ENCODE peak calls at places on chromosomes 6 and 20, in six cellular contexts. J is B cell, B is sigmoid colon, Q is IMR-90, T is HCT116, U is pancreas. M is an unnamed sample.

GRCh38 chr20:63659370-63659769 is 1.3 kb downstream of the RTEL1 start:
- DNase-seq in J (no peak), B (peak), Q (no peak), T (no peak), U (no peak), M (no peak)

GRCh38 chr6:127737009-127737486 is 160.1 kb downstream of the C6orf58 start:
- DNase-seq in J (peak), B (no peak), Q (peak), T (peak), U (peak), M (no peak)

GRCh38 chr6:149990672-149991402 is 27.1 kb downstream of the ULBP1 start:
- DNase-seq in J (peak), B (no peak), Q (no peak), T (no peak), U (peak), M (no peak)

GRCh38 chr6:24385536-24386269 is 17.0 kb upstream of the MRS2 start:
- DNase-seq in J (no peak), B (no peak), Q (no peak), T (no peak), U (no peak), M (no peak)

GRCh38 chr6:17289491-17290106 is 8.4 kb downstream of the RBM24 start:
- DNase-seq in J (no peak), B (peak), Q (peak), T (no peak), U (peak), M (no peak)

GRCh38 chr20:50932016-50932338 is 740 bp upstream of the ADNP start:
- DNase-seq in J (no peak), B (no peak), Q (no peak), T (no peak), U (no peak), M (no peak)

GRCh38 chr6:143652840-143653239 is 24.9 kb upstream of the PHACTR2 start:
- DNase-seq in J (no peak), B (no peak), Q (no peak), T (no peak), U (no peak), M (no peak)

GRCh38 chr6:169961772-169962561 is 210.5 kb downstream of the ERMARD start:
- DNase-seq in J (peak), B (peak), Q (no peak), T (no peak), U (peak), M (peak)

GRCh38 chr20:4829494-4830211 is 107.9 kb downstream of the PRND start:
- DNase-seq in J (no peak), B (peak), Q (no peak), T (no peak), U (no peak), M (no peak)

GRCh38 chr6:159074120-159074684 is 29.4 kb upstream of the TAGAP start:
- DNase-seq in J (no peak), B (no peak), Q (peak), T (peak), U (no peak), M (no peak)

GRCh38 chr20:48295445-48295903 is 510.2 kb upstream of the SULF2 start:
- DNase-seq in J (no peak), B (no peak), Q (peak), T (peak), U (peak), M (no peak)
- TF ChIP-seq CTCF in J (no peak), B (no peak), Q (peak), T (peak), U (no peak), M (no peak)

GRCh38 chr6:107869871-107870270 is 45.8 kb upstream of the SCML4 start:
- DNase-seq in J (no peak), B (no peak), Q (no peak), T (no peak), U (no peak), M (no peak)

GRCh38 chr6:107864235-107864970 is 40.3 kb upstream of the SCML4 start:
- DNase-seq in J (no peak), B (no peak), Q (no peak), T (no peak), U (no peak), M (no peak)

GRCh38 chr6:107866606-107867301 is 42.6 kb upstream of the SCML4 start:
- DNase-seq in J (peak), B (no peak), Q (peak), T (peak), U (no peak), M (no peak)

GRCh38 chr6:107868867-107869611 is 44.9 kb upstream of the SCML4 start:
- DNase-seq in J (no peak), B (no peak), Q (no peak), T (no peak), U (no peak), M (no peak)

DNA sequence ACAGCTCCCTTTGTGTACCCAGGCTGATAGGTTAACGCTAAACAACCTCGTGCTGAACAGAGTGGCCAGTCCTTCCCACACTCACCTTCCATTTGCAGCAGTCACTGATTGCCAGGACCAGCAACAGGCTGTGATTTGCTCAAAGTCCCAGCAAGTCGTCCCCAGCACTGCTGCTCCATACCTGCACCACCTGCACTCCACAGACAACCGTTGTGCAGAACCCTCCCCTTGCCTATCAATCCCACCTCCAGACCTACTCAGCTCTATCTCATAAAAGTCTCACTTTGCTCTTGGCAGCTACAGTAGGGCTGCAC is 43.1 kb upstream of the SCML4 start:
- DNase-seq in J (no peak), B (no peak), Q (no peak), T (no peak), U (no peak), M (no peak)
- TF ChIP-seq CTCF in J (peak), B (no peak), Q (no peak), T (no peak), U (no peak), M (no peak)

DNA sequence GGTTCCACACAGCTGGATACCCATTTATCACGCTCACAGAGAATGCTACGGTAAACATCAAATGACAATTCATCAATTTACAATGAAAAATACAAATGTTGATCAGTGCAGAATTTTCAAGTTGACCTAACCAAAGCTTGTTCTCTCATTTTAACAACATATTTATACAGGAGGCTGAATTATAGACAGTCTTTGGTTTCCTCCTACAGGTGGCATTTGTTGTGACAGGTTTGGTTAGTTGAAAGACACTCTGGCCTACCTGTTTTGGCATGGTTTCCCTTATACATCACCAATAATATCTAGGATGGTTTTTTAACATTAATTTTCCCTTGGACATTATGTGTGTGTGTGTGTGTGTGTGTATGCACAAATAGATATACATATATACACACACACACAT is 642.5 kb upstream of the MMS22L start:
- DNase-seq in J (no peak), B (no peak), Q (no peak), T (no peak), U (no peak), M (no peak)
- TF ChIP-seq CTCF in J (no peak), B (no peak), Q (no peak), T (peak), U (no peak), M (no peak)

GRCh38 chr6:30311101-30311500 is 15.6 kb upstream of the TRIM39 start:
- DNase-seq in J (no peak), B (no peak), Q (no peak), T (no peak), U (no peak), M (no peak)
- TF ChIP-seq CTCF in J (no peak), B (no peak), Q (no peak), T (no peak), U (no peak), M (no peak)

GRCh38 chr6:111804627-111805235 is 68.5 kb downstream of the FYN start:
- DNase-seq in J (no peak), B (no peak), Q (peak), T (no peak), U (no peak), M (peak)
- TF ChIP-seq CTCF in J (no peak), B (no peak), Q (peak), T (no peak), U (no peak), M (no peak)

DNA sequence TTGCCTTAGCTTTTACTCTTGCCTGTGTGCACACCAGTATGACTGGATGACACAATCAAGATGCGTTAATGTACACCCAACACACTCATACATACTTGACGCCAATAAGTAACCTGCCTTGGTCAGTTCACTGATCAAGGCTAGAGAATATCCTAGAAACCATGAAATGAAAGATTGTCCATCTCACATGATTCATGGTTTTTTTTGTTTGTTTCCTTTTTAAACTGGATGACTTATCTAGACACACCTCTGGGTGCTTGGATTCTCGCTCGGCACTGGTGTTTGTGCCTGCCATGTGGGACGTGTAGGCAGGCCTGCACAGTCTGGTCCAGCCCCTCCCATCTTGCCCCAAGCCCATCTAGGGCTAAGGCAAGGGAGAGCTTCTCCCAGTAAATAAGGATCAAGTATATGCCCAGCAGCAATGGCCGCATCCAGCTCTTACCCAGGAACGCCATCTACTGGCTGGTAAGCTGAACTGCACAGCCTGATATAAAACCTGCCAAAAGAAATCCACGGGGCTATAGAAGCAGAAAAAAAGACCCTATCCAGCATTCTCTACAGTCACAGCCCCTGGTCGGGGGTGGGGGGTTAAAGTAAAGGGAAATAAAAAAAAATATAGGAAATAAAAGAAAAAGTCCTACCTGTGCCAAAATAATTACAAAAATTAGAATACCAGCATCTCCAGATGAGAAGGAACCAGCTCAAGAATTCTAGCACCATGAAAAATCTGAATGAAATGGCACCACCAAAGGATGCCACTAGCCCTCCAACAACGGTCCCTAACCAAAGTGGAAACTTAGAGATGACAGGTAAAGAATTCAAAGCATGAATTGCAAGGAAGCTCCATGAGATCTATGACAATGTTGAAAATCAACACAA is 73.3 kb downstream of the OTOR start:
- DNase-seq in J (peak), B (no peak), Q (peak), T (peak), U (peak), M (no peak)
- TF ChIP-seq CTCF in J (peak), B (no peak), Q (peak), T (peak), U (peak), M (peak)

DNA sequence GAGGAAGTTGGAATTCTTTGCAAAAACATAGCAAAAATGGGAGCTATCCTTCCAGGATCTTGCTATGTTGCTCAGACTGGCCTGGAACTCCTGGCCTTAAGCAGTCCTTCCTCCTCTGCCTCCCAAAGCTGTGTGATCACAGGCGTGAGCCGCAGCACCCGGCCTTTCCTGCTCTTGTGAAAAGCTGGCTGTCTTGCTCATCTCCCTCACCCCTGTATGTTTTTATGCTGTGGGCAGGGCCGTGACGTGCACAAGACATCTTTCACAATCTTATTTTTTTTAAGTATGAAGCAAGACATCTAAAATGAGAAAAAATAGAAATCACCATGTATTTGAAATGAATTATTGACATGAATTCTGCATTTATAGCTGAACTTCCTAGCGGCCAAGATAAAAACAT is 110.4 kb downstream of the SAMD5 start:
- DNase-seq in J (no peak), B (no peak), Q (no peak), T (no peak), U (no peak), M (no peak)
- TF ChIP-seq CTCF in J (no peak), B (no peak), Q (no peak), T (no peak), U (no peak), M (no peak)

GRCh38 chr20:49603209-49603627 is 35.3 kb upstream of the PTGIS start:
- DNase-seq in J (no peak), B (no peak), Q (peak), T (no peak), U (no peak), M (no peak)
- TF ChIP-seq CTCF in J (no peak), B (no peak), Q (peak), T (peak), U (no peak), M (no peak)

GRCh38 chr20:59032713-59033059 is 551 bp upstream of the ATP5F1E start:
- DNase-seq in J (no peak), B (no peak), Q (peak), T (peak), U (no peak), M (no peak)
- TF ChIP-seq CTCF in J (no peak), B (peak), Q (no peak), T (no peak), U (no peak), M (no peak)